ENCODE peak calls at places on chromosomes 11 and 22, in nine cellular contexts. One of them, this sample, is unnamed.

GRCh38 chr11:22711880-22712279 is 45.5 kb downstream of the GAS2 start:
- DNase-seq in heart left ventricle: no peak
- DNase-seq in tibial nerve: no peak
- DNase-seq in HepG2: no peak
- DNase-seq in sigmoid colon: no peak
- DNase-seq in suprapubic skin: no peak
- DNase-seq in A549: no peak
- DNase-seq in Peyer's patch: no peak
- DNase-seq in upper lobe of left lung: no peak
- DNase-seq in this sample: peak

GRCh38 chr22:47011131-47011854 is 248.8 kb downstream of the TBC1D22A start:
- DNase-seq in HepG2: no peak
- DNase-seq in sigmoid colon: peak
- DNase-seq in upper lobe of left lung: no peak
- DNase-seq in A549: no peak
- DNase-seq in suprapubic skin: no peak
- DNase-seq in heart left ventricle: no peak
- DNase-seq in Peyer's patch: no peak
- DNase-seq in tibial nerve: no peak
- DNase-seq in this sample: no peak

GRCh38 chr11:24723231-24723630 is 226.4 kb downstream of the LUZP2 start:
- DNase-seq in HepG2: no peak
- DNase-seq in upper lobe of left lung: no peak
- DNase-seq in tibial nerve: no peak
- DNase-seq in sigmoid colon: no peak
- DNase-seq in A549: no peak
- DNase-seq in heart left ventricle: no peak
- DNase-seq in Peyer's patch: no peak
- DNase-seq in suprapubic skin: no peak
- DNase-seq in this sample: no peak

GRCh38 chr11:69293819-69294505 is at the start of gene MYEOV:
- DNase-seq in heart left ventricle: no peak
- DNase-seq in Peyer's patch: peak
- DNase-seq in tibial nerve: no peak
- DNase-seq in HepG2: peak
- DNase-seq in A549: peak
- DNase-seq in sigmoid colon: no peak
- DNase-seq in upper lobe of left lung: peak
- DNase-seq in suprapubic skin: no peak
- DNase-seq in this sample: no peak

GRCh38 chr22:40196628-40197027 is 18.9 kb downstream of the TNRC6B start:
- DNase-seq in suprapubic skin: no peak
- DNase-seq in heart left ventricle: no peak
- DNase-seq in HepG2: no peak
- DNase-seq in Peyer's patch: peak
- DNase-seq in A549: no peak
- DNase-seq in upper lobe of left lung: no peak
- DNase-seq in sigmoid colon: no peak
- DNase-seq in tibial nerve: no peak
- DNase-seq in this sample: no peak

GRCh38 chr11:64156235-64157011 is 9.5 kb downstream of the MACROD1 start:
- DNase-seq in tibial nerve: no peak
- DNase-seq in Peyer's patch: no peak
- DNase-seq in suprapubic skin: no peak
- DNase-seq in sigmoid colon: no peak
- DNase-seq in heart left ventricle: peak
- DNase-seq in upper lobe of left lung: no peak
- DNase-seq in HepG2: peak
- DNase-seq in A549: no peak
- DNase-seq in this sample: no peak

GRCh38 chr22:48869161-48869560 is 958.5 kb downstream of the BRD1 start:
- DNase-seq in heart left ventricle: no peak
- DNase-seq in HepG2: no peak
- DNase-seq in Peyer's patch: peak
- DNase-seq in suprapubic skin: peak
- DNase-seq in tibial nerve: no peak
- DNase-seq in sigmoid colon: peak
- DNase-seq in A549: no peak
- DNase-seq in upper lobe of left lung: no peak
- DNase-seq in this sample: no peak

GRCh38 chr11:122656631-122657101 is 1.1 kb downstream of the UBASH3B start:
- DNase-seq in sigmoid colon: peak
- DNase-seq in A549: peak
- DNase-seq in heart left ventricle: peak
- DNase-seq in tibial nerve: no peak
- DNase-seq in Peyer's patch: peak
- DNase-seq in HepG2: no peak
- DNase-seq in upper lobe of left lung: peak
- DNase-seq in suprapubic skin: peak
- DNase-seq in this sample: no peak

GRCh38 chr11:46278387-46279173 is 1.1 kb downstream of the CREB3L1 start:
- DNase-seq in HepG2: no peak
- DNase-seq in suprapubic skin: no peak
- DNase-seq in upper lobe of left lung: peak
- DNase-seq in heart left ventricle: peak
- DNase-seq in tibial nerve: no peak
- DNase-seq in sigmoid colon: peak
- DNase-seq in Peyer's patch: peak
- DNase-seq in A549: no peak
- DNase-seq in this sample: peak

GRCh38 chr11:128964463-128964930 is 21.8 kb upstream of the TP53AIP1 start:
- DNase-seq in HepG2: no peak
- DNase-seq in upper lobe of left lung: no peak
- DNase-seq in A549: no peak
- DNase-seq in heart left ventricle: no peak
- DNase-seq in suprapubic skin: no peak
- DNase-seq in sigmoid colon: no peak
- DNase-seq in tibial nerve: no peak
- DNase-seq in Peyer's patch: no peak
- DNase-seq in this sample: no peak

GRCh38 chr11:108620958-108621772 is 27.6 kb upstream of the EXPH5 start:
- DNase-seq in heart left ventricle: no peak
- DNase-seq in sigmoid colon: no peak
- DNase-seq in tibial nerve: no peak
- DNase-seq in A549: peak
- DNase-seq in Peyer's patch: no peak
- DNase-seq in HepG2: no peak
- DNase-seq in suprapubic skin: no peak
- DNase-seq in upper lobe of left lung: no peak
- DNase-seq in this sample: no peak

GRCh38 chr11:68714047-68714856 is 29.9 kb downstream of the GAL start:
- DNase-seq in upper lobe of left lung: no peak
- DNase-seq in suprapubic skin: no peak
- DNase-seq in tibial nerve: no peak
- DNase-seq in heart left ventricle: no peak
- DNase-seq in A549: no peak
- DNase-seq in HepG2: no peak
- DNase-seq in Peyer's patch: no peak
- DNase-seq in sigmoid colon: no peak
- DNase-seq in this sample: no peak

GRCh38 chr22:49958462-49958921 is 2.1 kb upstream of the PIM3 start:
- DNase-seq in upper lobe of left lung: no peak
- DNase-seq in A549: no peak
- DNase-seq in suprapubic skin: no peak
- DNase-seq in tibial nerve: no peak
- DNase-seq in HepG2: no peak
- DNase-seq in sigmoid colon: peak
- DNase-seq in Peyer's patch: no peak
- DNase-seq in heart left ventricle: no peak
- DNase-seq in this sample: no peak

GRCh38 chr11:75667831-75668507 is 869 bp downstream of the MAP6 start:
- DNase-seq in A549: peak
- DNase-seq in heart left ventricle: peak
- DNase-seq in Peyer's patch: no peak
- DNase-seq in suprapubic skin: no peak
- DNase-seq in tibial nerve: no peak
- DNase-seq in upper lobe of left lung: peak
- DNase-seq in HepG2: no peak
- DNase-seq in sigmoid colon: peak
- DNase-seq in this sample: peak

GRCh38 chr11:69003301-69003865 is 9.7 kb downstream of the MRGPRF start:
- DNase-seq in suprapubic skin: peak
- DNase-seq in Peyer's patch: peak
- DNase-seq in A549: no peak
- DNase-seq in sigmoid colon: peak
- DNase-seq in tibial nerve: no peak
- DNase-seq in heart left ventricle: no peak
- DNase-seq in HepG2: no peak
- DNase-seq in upper lobe of left lung: no peak
- DNase-seq in this sample: no peak

GRCh38 chr11:27902981-27903624 is 202.8 kb upstream of the BDNF start:
- DNase-seq in A549: peak
- DNase-seq in Peyer's patch: no peak
- DNase-seq in HepG2: no peak
- DNase-seq in sigmoid colon: no peak
- DNase-seq in heart left ventricle: no peak
- DNase-seq in upper lobe of left lung: no peak
- DNase-seq in suprapubic skin: no peak
- DNase-seq in tibial nerve: no peak
- DNase-seq in this sample: no peak

GRCh38 chr11:33410086-33410765 is 153.0 kb downstream of the HIPK3 start:
- DNase-seq in suprapubic skin: no peak
- DNase-seq in heart left ventricle: no peak
- DNase-seq in tibial nerve: no peak
- DNase-seq in upper lobe of left lung: no peak
- DNase-seq in HepG2: no peak
- DNase-seq in Peyer's patch: no peak
- DNase-seq in sigmoid colon: no peak
- DNase-seq in A549: no peak
- DNase-seq in this sample: no peak

GRCh38 chr22:24146190-24146616 is 35.1 kb upstream of the SUSD2 start:
- DNase-seq in tibial nerve: no peak
- DNase-seq in heart left ventricle: peak
- DNase-seq in HepG2: peak
- DNase-seq in suprapubic skin: no peak
- DNase-seq in A549: peak
- DNase-seq in Peyer's patch: peak
- DNase-seq in sigmoid colon: peak
- DNase-seq in upper lobe of left lung: no peak
- DNase-seq in this sample: peak

GRCh38 chr11:120828847-120829246 is 195.1 kb upstream of the TBCEL start:
- DNase-seq in sigmoid colon: no peak
- DNase-seq in suprapubic skin: no peak
- DNase-seq in Peyer's patch: no peak
- DNase-seq in heart left ventricle: no peak
- DNase-seq in upper lobe of left lung: no peak
- DNase-seq in A549: no peak
- DNase-seq in HepG2: no peak
- DNase-seq in tibial nerve: no peak
- DNase-seq in this sample: no peak

DNA sequence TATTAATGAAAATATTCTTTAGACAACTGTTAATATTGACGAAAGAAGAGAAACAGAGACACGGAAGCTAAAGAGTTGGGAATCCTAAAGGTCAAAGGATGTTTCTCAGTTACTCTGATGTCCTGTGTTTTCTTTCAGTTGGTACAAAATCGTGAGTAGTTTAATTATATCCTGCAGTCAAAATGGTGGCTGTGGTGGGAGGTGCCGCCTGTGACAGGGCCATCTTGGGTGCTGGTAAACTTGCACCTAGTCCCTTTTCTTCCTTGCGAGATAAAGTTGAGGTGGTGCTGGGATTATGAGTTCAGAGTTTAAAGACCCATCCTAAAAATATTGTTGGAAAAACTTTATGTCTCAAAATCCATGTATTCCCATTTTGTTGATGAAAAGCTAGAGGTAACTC is 2.2 kb downstream of the CECR2 start:
- DNase-seq in A549: no peak
- DNase-seq in heart left ventricle: no peak
- DNase-seq in tibial nerve: no peak
- DNase-seq in Peyer's patch: no peak
- DNase-seq in suprapubic skin: no peak
- DNase-seq in sigmoid colon: no peak
- DNase-seq in HepG2: no peak
- DNase-seq in upper lobe of left lung: no peak
- DNase-seq in this sample: no peak
- H3K4me3 ChIP-seq in A549: no peak
- H3K4me3 ChIP-seq in heart left ventricle: peak
- H3K4me3 ChIP-seq in tibial nerve: no peak
- H3K4me3 ChIP-seq in Peyer's patch: no peak
- H3K4me3 ChIP-seq in suprapubic skin: no peak
- H3K4me3 ChIP-seq in sigmoid colon: no peak
- H3K4me3 ChIP-seq in HepG2: no peak
- H3K4me3 ChIP-seq in upper lobe of left lung: no peak
- H3K4me3 ChIP-seq in this sample: no peak

GRCh38 chr11:95150977-95151684 is 61.5 kb downstream of the ENDOD1 start:
- DNase-seq in suprapubic skin: peak
- DNase-seq in HepG2: peak
- DNase-seq in A549: peak
- DNase-seq in heart left ventricle: peak
- DNase-seq in tibial nerve: peak
- DNase-seq in Peyer's patch: peak
- DNase-seq in sigmoid colon: peak
- DNase-seq in upper lobe of left lung: peak
- DNase-seq in this sample: peak
- TF ChIP-seq POLR2A in suprapubic skin: no peak
- TF ChIP-seq POLR2A in HepG2: no peak
- TF ChIP-seq POLR2A in A549: peak
- TF ChIP-seq POLR2A in heart left ventricle: peak
- TF ChIP-seq POLR2A in tibial nerve: peak
- TF ChIP-seq POLR2A in Peyer's patch: peak
- TF ChIP-seq POLR2A in sigmoid colon: no peak
- TF ChIP-seq POLR2A in upper lobe of left lung: peak
- TF ChIP-seq POLR2A in this sample: peak

DNA sequence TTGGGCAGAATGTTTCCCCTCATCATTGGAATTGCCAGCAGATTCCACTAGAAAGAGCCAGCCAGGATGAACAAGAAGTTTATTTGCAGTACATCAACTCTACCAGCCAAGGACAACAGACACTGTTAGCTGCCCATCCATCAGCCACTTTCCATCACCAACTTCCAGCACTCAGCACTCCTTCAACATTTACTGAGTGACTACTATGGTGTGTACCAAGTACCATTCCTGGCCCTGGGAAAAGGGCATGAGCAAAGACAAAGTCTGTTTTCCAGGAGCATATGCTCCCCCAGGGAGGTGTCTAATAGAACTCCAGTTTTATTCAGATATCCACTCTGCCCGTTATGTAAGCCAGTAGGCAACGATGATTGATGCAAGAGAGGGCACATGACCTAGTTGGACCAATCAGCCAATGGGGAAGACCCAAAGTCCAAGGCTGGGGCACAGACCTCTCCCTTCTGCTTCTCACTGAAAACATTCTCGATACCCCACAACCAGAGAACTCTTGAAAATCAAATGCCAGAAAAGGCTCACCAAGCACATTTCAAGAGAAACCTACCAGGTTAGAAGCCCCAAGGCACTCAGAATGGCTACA is 7.5 kb downstream of the HIRA start:
- DNase-seq in sigmoid colon: no peak
- DNase-seq in Peyer's patch: no peak
- DNase-seq in tibial nerve: no peak
- DNase-seq in upper lobe of left lung: no peak
- DNase-seq in A549: no peak
- DNase-seq in suprapubic skin: no peak
- DNase-seq in HepG2: peak
- DNase-seq in heart left ventricle: no peak
- DNase-seq in this sample: no peak
- H3K4me3 ChIP-seq in sigmoid colon: no peak
- H3K4me3 ChIP-seq in Peyer's patch: no peak
- H3K4me3 ChIP-seq in tibial nerve: no peak
- H3K4me3 ChIP-seq in upper lobe of left lung: no peak
- H3K4me3 ChIP-seq in A549: no peak
- H3K4me3 ChIP-seq in suprapubic skin: no peak
- H3K4me3 ChIP-seq in HepG2: no peak
- H3K4me3 ChIP-seq in heart left ventricle: no peak
- H3K4me3 ChIP-seq in this sample: no peak

GRCh38 chr11:61816736-61817455 is at the start of gene FADS1:
- DNase-seq in heart left ventricle: peak
- DNase-seq in upper lobe of left lung: peak
- DNase-seq in Peyer's patch: peak
- DNase-seq in suprapubic skin: peak
- DNase-seq in A549: peak
- DNase-seq in HepG2: peak
- DNase-seq in sigmoid colon: peak
- DNase-seq in tibial nerve: peak
- DNase-seq in this sample: peak
- TF ChIP-seq POLR2A in heart left ventricle: peak
- TF ChIP-seq POLR2A in upper lobe of left lung: peak
- TF ChIP-seq POLR2A in Peyer's patch: no peak
- TF ChIP-seq POLR2A in suprapubic skin: no peak
- TF ChIP-seq POLR2A in A549: peak
- TF ChIP-seq POLR2A in HepG2: no peak
- TF ChIP-seq POLR2A in sigmoid colon: peak
- TF ChIP-seq POLR2A in tibial nerve: peak
- TF ChIP-seq POLR2A in this sample: peak